ENCODE peak calls at places on chromosomes 3 and 15, in seven cellular contexts. X, A, J, E, Z, M and D are unnamed samples. For H3K27me3, the result is how much of the 10 kb centered on the place peaks cover.

GRCh38 chr15:101723161-101723873 is 956 bp downstream of the TARS3 start:
- DNase-seq in X (no peak), A (no peak), J (peak), E (no peak), Z (peak), M (no peak), D (no peak)

GRCh38 chr3:157460253-157460652 is 23.6 kb downstream of the PTX3 start:
- DNase-seq in X (no peak), A (no peak), J (no peak), E (no peak), Z (peak), M (no peak), D (no peak)

GRCh38 chr3:117589454-117589853 is 879.9 kb downstream of the TUSC7 start:
- DNase-seq in X (no peak), A (no peak), J (no peak), E (no peak), Z (peak), M (no peak), D (no peak)

GRCh38 chr15:93476491-93477176 is 387.6 kb upstream of the RGMA start:
- DNase-seq in X (no peak), A (no peak), J (no peak), E (no peak), Z (peak), M (no peak), D (no peak)

GRCh38 chr3:187136936-187137335 is 2.4 kb downstream of the RPL39L start:
- DNase-seq in X (no peak), A (no peak), J (no peak), E (no peak), Z (peak), M (no peak), D (no peak)

GRCh38 chr15:44479343-44479742 is 51.9 kb downstream of the CTDSPL2 start:
- DNase-seq in X (no peak), A (no peak), J (no peak), E (no peak), Z (no peak), M (no peak), D (no peak)

GRCh38 chr3:165800970-165801369 is 36.3 kb downstream of the BCHE start:
- DNase-seq in X (no peak), A (no peak), J (peak), E (no peak), Z (peak), M (no peak), D (no peak)

GRCh38 chr3:50323092-50323600 is 601 bp upstream of the HYAL2 start:
- DNase-seq in X (no peak), A (no peak), J (no peak), E (no peak), Z (no peak), M (no peak), D (peak)

GRCh38 chr15:70569139-70569717 is 194.1 kb downstream of the UACA start:
- DNase-seq in X (no peak), A (no peak), J (peak), E (peak), Z (peak), M (peak), D (peak)
- TF ChIP-seq CTCF in X (no peak), A (no peak), J (peak), E (peak), Z (peak), M (peak), D (no peak)

DNA sequence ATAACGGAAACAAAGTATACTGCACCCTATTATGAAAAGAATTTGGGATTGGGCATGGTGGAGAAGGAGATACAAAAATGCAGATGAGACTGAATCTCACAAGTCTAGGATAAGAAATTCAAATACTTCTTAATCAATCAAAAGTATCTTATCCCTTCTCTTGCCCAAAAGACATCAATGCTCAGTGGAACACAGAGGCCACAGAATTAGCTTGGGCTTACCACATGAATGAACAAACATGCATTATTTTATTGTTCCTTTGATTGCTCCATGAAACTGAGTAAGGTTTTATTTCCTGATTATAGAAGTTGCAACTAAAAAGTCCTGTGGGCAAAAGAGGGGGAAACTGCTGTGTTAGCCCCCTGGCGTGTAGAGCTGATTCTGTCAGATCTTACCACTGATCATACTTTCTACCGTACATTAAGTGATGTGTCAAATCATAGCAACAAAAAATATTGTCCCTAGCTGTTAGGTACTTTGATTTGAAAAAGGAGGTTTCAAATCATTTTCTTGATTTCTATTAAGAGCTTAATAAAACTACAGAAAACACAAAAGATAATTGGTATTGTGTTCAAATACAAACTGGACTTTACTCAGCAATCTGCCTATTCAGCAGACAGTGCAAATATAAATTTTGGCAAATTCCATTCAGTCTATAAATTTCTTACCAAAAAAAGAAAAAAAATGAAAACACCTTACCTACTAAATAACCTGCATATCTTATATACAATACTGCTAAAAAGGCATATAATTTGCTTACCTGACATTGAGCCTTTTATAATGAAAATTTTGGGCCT is 7.9 kb upstream of the GASK1A start:
- DNase-seq in X (no peak), A (no peak), J (no peak), E (no peak), Z (no peak), M (no peak), D (no peak)
- H3K27ac ChIP-seq in X (no peak), A (no peak), J (no peak), E (no peak), Z (no peak), M (no peak), D (no peak)

GRCh38 chr3:152797751-152798432 is 37.0 kb upstream of the P2RY1 start:
- DNase-seq in X (no peak), A (no peak), J (no peak), E (no peak), Z (no peak), M (no peak), D (no peak)
- H3K27me3 ChIP-seq in X (under half), A (under half), J (under half), E (under half), Z (under half), M (under half), D (under half)

DNA sequence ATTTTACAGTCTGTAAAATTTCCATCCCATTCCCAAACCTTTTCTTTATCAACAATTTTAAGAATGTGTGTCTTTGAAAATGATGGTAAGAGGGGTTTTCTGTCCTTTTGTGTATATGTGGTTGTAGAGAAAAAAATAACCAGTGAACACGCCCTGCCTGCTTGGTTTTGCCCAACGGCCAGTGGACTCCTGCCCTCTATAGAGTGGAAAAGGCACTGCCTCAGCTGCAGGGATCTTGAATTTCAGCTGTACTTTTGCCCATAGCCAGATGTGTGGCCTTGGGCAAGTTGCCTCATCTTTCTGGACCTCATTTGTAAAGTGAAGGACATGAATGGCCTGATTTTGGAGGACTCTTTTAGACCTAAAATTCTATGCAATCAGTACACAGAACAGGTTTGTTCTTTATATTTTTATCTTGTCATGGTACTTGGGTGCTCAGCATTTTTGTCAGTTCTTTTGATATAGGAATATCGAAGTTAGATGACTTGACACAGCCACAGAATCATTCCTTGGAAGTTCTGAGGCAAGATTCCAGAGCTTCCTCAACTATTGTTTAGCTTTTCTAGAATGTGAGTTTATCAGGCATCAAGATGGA is 81.0 kb downstream of the CLDN11 start:
- DNase-seq in X (no peak), A (no peak), J (peak), E (peak), Z (peak), M (peak), D (no peak)
- TF ChIP-seq CTCF in X (peak), A (peak), J (peak), E (peak), Z (peak), M (peak), D (no peak)

DNA sequence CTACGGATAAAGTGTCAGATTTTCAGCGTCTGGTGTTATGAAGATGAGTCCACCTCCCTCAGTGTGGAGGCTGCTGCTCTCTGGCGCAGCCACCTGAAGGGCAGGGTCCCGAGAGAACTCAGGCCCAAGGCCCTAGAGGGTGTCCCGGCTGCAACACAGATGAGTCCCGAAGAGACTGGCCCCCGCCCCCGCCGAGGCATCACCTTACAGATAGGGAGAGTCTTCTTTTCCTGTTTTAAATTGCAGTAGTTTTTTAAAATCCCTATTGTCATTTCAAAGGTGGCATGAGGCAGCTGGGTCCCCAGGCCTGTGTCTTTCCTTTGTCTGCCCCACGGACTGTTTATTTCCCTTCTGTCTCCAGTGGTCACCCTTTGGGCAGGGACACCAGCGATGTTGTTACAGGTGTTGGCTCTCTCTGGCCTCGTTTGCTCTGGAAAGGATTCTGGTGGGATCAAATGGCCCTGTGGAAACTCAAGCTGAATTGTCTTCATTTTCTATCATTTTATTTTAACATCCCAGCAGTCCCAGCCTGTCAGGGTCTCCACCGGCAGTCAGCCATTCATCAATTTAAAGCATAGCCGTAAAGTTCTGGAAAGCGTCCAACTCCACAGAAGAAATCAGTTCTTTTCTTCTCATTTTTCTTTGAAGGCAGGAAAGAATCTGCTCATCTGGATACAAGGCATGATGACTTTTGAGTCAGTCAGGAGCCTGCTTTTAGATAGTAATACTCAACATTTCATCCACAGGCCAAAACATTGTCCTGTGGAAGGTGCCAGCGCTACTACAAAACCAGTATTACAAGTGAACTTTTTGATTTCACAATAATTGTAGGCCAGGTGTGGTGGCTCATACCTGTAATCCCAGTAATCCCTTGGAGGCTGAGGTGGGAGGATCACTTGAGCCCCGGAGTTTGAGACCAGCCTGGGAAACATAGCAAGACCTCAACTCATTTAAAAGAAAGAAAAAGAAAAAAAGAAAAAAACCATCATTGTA is 96.2 kb downstream of the HES1 start:
- DNase-seq in X (no peak), A (no peak), J (no peak), E (no peak), Z (no peak), M (peak), D (no peak)
- H3K27ac ChIP-seq in X (peak), A (no peak), J (no peak), E (no peak), Z (no peak), M (no peak), D (no peak)

GRCh38 chr3:98952404-98952803 is 50.9 kb upstream of the DCBLD2 start:
- DNase-seq in X (no peak), A (no peak), J (no peak), E (no peak), Z (no peak), M (no peak), D (no peak)
- H3K27me3 ChIP-seq in X (under half), A (under half), J (under half), E (under half), Z (under half), M (under half), D (under half)

GRCh38 chr3:86388848-86389247 is 602.1 kb downstream of the VGLL3 start:
- DNase-seq in X (no peak), A (no peak), J (no peak), E (no peak), Z (no peak), M (no peak), D (no peak)
- TF ChIP-seq CTCF in X (no peak), A (no peak), J (no peak), E (no peak), Z (no peak), M (peak), D (no peak)

GRCh38 chr15:69302929-69303328 is 4.2 kb downstream of the PAQR5 start:
- DNase-seq in X (no peak), A (no peak), J (no peak), E (no peak), Z (no peak), M (no peak), D (no peak)
- H3K27ac ChIP-seq in X (no peak), A (no peak), J (no peak), E (no peak), Z (peak), M (no peak), D (no peak)

GRCh38 chr3:185152433-185153169 is at the start of gene C3orf70:
- DNase-seq in X (no peak), A (no peak), J (peak), E (peak), Z (peak), M (peak), D (peak)
- H3K27me3 ChIP-seq in X (under half), A (under half), J (under half), E (under half), Z (under half), M (under half), D (under half)

DNA sequence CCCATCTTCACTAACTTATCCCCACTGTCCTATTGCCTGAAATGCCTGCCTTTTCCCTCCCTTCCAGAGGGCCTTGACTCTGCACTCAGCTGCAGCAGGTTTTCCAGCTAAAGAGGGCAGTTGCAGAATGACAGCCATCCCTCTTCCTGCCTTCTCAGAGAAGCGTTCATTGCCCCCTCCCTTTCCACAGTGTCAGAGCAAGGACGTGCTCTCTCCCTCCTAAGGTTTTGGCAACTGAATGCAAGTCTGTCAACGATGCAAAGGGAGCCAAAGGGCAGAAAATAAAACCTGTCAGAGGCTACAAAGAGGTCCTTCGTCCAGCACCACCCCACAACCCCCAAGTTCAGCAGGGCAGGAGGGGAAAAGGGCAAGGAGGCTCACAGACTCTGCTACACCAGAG is 230.1 kb upstream of the THBS1 start:
- DNase-seq in X (no peak), A (no peak), J (no peak), E (no peak), Z (no peak), M (no peak), D (no peak)
- TF ChIP-seq CTCF in X (no peak), A (no peak), J (no peak), E (no peak), Z (no peak), M (no peak), D (no peak)